ENCODE peak calls at places on chromosomes 12 and 14, in eight cellular contexts. One of them, this sample, is unnamed.

GRCh38 chr12:65958456-65958855 is 134.2 kb downstream of the HMGA2 start:
- DNase-seq in endothelial cell: no peak
- DNase-seq in heart right ventricle: no peak
- DNase-seq in thyroid gland: peak; percentile 46
- DNase-seq in progenitor cell of endocrine pancreas: no peak
- DNase-seq in CD4-positive, alpha-beta T cell: no peak
- DNase-seq in RWPE1: peak; percentile 43
- DNase-seq in neural progenitor cell: no peak
- DNase-seq in this sample: no peak

GRCh38 chr14:72613196-72613974 is 280.5 kb downstream of the DPF3 start:
- DNase-seq in neural progenitor cell: no peak
- DNase-seq in thyroid gland: peak; percentile 52
- DNase-seq in RWPE1: no peak
- DNase-seq in heart right ventricle: peak; percentile 88
- DNase-seq in CD4-positive, alpha-beta T cell: no peak
- DNase-seq in endothelial cell: no peak
- DNase-seq in progenitor cell of endocrine pancreas: peak; percentile 4
- DNase-seq in this sample: no peak

GRCh38 chr12:132560421-132560830 is 50.0 kb downstream of the LRCOL1 start:
- DNase-seq in CD4-positive, alpha-beta T cell: no peak
- DNase-seq in thyroid gland: peak; percentile 35
- DNase-seq in RWPE1: peak; percentile 60
- DNase-seq in heart right ventricle: no peak
- DNase-seq in endothelial cell: no peak
- DNase-seq in neural progenitor cell: peak; percentile 70
- DNase-seq in progenitor cell of endocrine pancreas: peak; percentile 34
- DNase-seq in this sample: peak; percentile 74

GRCh38 chr12:113402586-113403260 is 964 bp downstream of the SDS start:
- DNase-seq in RWPE1: no peak
- DNase-seq in CD4-positive, alpha-beta T cell: no peak
- DNase-seq in progenitor cell of endocrine pancreas: no peak
- DNase-seq in neural progenitor cell: no peak
- DNase-seq in endothelial cell: no peak
- DNase-seq in thyroid gland: no peak
- DNase-seq in heart right ventricle: no peak
- DNase-seq in this sample: no peak

GRCh38 chr12:974281-974862 is 16.7 kb upstream of the ERC1 start:
- DNase-seq in progenitor cell of endocrine pancreas: no peak
- DNase-seq in thyroid gland: no peak
- DNase-seq in neural progenitor cell: peak; percentile 12
- DNase-seq in endothelial cell: no peak
- DNase-seq in RWPE1: no peak
- DNase-seq in heart right ventricle: no peak
- DNase-seq in CD4-positive, alpha-beta T cell: no peak
- DNase-seq in this sample: no peak

GRCh38 chr14:24260026-24260779 is 2.8 kb downstream of the TGM1 start:
- DNase-seq in CD4-positive, alpha-beta T cell: no peak
- DNase-seq in neural progenitor cell: no peak
- DNase-seq in heart right ventricle: no peak
- DNase-seq in endothelial cell: no peak
- DNase-seq in thyroid gland: peak; percentile 61
- DNase-seq in RWPE1: no peak
- DNase-seq in progenitor cell of endocrine pancreas: no peak
- DNase-seq in this sample: no peak

GRCh38 chr12:92558806-92559205 is 144.0 kb upstream of the PLEKHG7 start:
- DNase-seq in RWPE1: no peak
- DNase-seq in heart right ventricle: no peak
- DNase-seq in thyroid gland: no peak
- DNase-seq in progenitor cell of endocrine pancreas: no peak
- DNase-seq in CD4-positive, alpha-beta T cell: no peak
- DNase-seq in neural progenitor cell: no peak
- DNase-seq in endothelial cell: no peak
- DNase-seq in this sample: no peak

GRCh38 chr14:99132821-99133562 is 139.0 kb downstream of the BCL11B start:
- DNase-seq in heart right ventricle: no peak
- DNase-seq in thyroid gland: no peak
- DNase-seq in neural progenitor cell: no peak
- DNase-seq in endothelial cell: peak; percentile 1
- DNase-seq in progenitor cell of endocrine pancreas: no peak
- DNase-seq in CD4-positive, alpha-beta T cell: no peak
- DNase-seq in RWPE1: no peak
- DNase-seq in this sample: no peak

GRCh38 chr12:12916135-12916956 is 25.0 kb downstream of the GPRC5A start:
- DNase-seq in thyroid gland: peak; percentile 86
- DNase-seq in progenitor cell of endocrine pancreas: peak; percentile 91
- DNase-seq in CD4-positive, alpha-beta T cell: peak; percentile 85
- DNase-seq in RWPE1: no peak
- DNase-seq in heart right ventricle: peak; percentile 87
- DNase-seq in endothelial cell: peak; percentile 89
- DNase-seq in neural progenitor cell: peak; percentile 84
- DNase-seq in this sample: peak; percentile 82

GRCh38 chr14:100640481-100641273 is 53.5 kb upstream of the BEGAIN start:
- DNase-seq in progenitor cell of endocrine pancreas: no peak
- DNase-seq in endothelial cell: no peak
- DNase-seq in RWPE1: no peak
- DNase-seq in CD4-positive, alpha-beta T cell: peak; percentile 62
- DNase-seq in heart right ventricle: no peak
- DNase-seq in neural progenitor cell: no peak
- DNase-seq in thyroid gland: peak; percentile 11
- DNase-seq in this sample: peak; percentile 68

GRCh38 chr12:113862570-113863454 is 103.3 kb downstream of the RBM19 start:
- DNase-seq in progenitor cell of endocrine pancreas: no peak
- DNase-seq in CD4-positive, alpha-beta T cell: no peak
- DNase-seq in thyroid gland: no peak
- DNase-seq in endothelial cell: no peak
- DNase-seq in neural progenitor cell: no peak
- DNase-seq in heart right ventricle: no peak
- DNase-seq in RWPE1: no peak
- DNase-seq in this sample: peak; percentile 55

GRCh38 chr12:53474077-53474476 is 22.2 kb downstream of the PCBP2 start:
- DNase-seq in thyroid gland: no peak
- DNase-seq in RWPE1: no peak
- DNase-seq in progenitor cell of endocrine pancreas: no peak
- DNase-seq in neural progenitor cell: no peak
- DNase-seq in CD4-positive, alpha-beta T cell: no peak
- DNase-seq in endothelial cell: no peak
- DNase-seq in heart right ventricle: no peak
- DNase-seq in this sample: no peak

GRCh38 chr12:53476769-53477209 is 22.5 kb downstream of the MAP3K12 start:
- DNase-seq in heart right ventricle: no peak
- DNase-seq in CD4-positive, alpha-beta T cell: no peak
- DNase-seq in progenitor cell of endocrine pancreas: no peak
- DNase-seq in neural progenitor cell: peak; percentile 46
- DNase-seq in RWPE1: no peak
- DNase-seq in thyroid gland: no peak
- DNase-seq in endothelial cell: peak; percentile 30
- DNase-seq in this sample: no peak

GRCh38 chr12:53472183-53472582 is 20.3 kb downstream of the PCBP2 start:
- DNase-seq in heart right ventricle: no peak
- DNase-seq in thyroid gland: no peak
- DNase-seq in RWPE1: no peak
- DNase-seq in endothelial cell: no peak
- DNase-seq in CD4-positive, alpha-beta T cell: no peak
- DNase-seq in progenitor cell of endocrine pancreas: no peak
- DNase-seq in neural progenitor cell: no peak
- DNase-seq in this sample: no peak

GRCh38 chr12:53478865-53479264 is 20.4 kb downstream of the MAP3K12 start:
- DNase-seq in heart right ventricle: no peak
- DNase-seq in neural progenitor cell: no peak
- DNase-seq in RWPE1: no peak
- DNase-seq in CD4-positive, alpha-beta T cell: no peak
- DNase-seq in progenitor cell of endocrine pancreas: no peak
- DNase-seq in endothelial cell: no peak
- DNase-seq in thyroid gland: no peak
- DNase-seq in this sample: no peak

GRCh38 chr12:53474819-53475218 is 22.9 kb downstream of the PCBP2 start:
- DNase-seq in RWPE1: no peak
- DNase-seq in heart right ventricle: no peak
- DNase-seq in progenitor cell of endocrine pancreas: no peak
- DNase-seq in thyroid gland: no peak
- DNase-seq in endothelial cell: no peak
- DNase-seq in neural progenitor cell: no peak
- DNase-seq in CD4-positive, alpha-beta T cell: no peak
- DNase-seq in this sample: no peak
- TF ChIP-seq CTCF in RWPE1: no peak
- TF ChIP-seq CTCF in heart right ventricle: no peak
- TF ChIP-seq CTCF in progenitor cell of endocrine pancreas: no peak
- TF ChIP-seq CTCF in thyroid gland: no peak
- TF ChIP-seq CTCF in endothelial cell: no peak
- TF ChIP-seq CTCF in neural progenitor cell: no peak
- TF ChIP-seq CTCF in CD4-positive, alpha-beta T cell: no peak
- TF ChIP-seq CTCF in this sample: no peak

DNA sequence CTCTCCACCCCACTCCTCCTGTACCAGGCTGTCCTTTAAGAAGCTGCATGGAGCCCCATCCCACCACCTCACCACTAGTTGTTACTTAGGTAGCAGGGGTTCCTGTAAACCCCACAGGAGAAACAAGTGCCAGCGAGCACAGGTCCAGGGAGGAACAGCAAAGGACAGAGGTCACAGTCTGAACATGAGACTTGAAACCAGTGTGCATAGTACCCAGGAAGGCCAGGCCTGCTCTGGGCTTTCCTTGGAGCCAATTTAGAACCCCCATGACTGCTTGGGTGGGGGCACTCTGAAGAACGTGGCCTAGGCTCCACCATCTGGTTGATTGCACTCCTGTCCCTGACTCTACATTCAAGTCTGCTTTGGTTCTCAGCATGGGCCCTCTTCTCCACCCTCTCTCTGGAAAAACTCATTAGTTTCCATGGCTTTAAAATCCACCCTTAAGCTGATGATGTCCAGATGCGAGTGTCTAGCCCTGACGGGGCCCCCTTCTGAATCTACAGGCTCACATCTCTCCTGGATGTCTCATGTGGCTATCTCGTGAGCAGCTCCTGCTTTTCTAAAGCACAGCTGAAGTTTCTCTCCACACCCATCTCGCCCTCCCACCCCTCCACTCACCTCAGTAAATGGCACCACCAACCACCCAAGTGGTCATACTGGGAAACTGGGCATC is 8.5 kb downstream of the KRT3 start:
- DNase-seq in thyroid gland: no peak
- DNase-seq in heart right ventricle: no peak
- DNase-seq in endothelial cell: no peak
- DNase-seq in progenitor cell of endocrine pancreas: no peak
- DNase-seq in neural progenitor cell: no peak
- DNase-seq in CD4-positive, alpha-beta T cell: no peak
- DNase-seq in RWPE1: no peak
- DNase-seq in this sample: no peak
- TF ChIP-seq CTCF in thyroid gland: no peak
- TF ChIP-seq CTCF in heart right ventricle: no peak
- TF ChIP-seq CTCF in endothelial cell: no peak
- TF ChIP-seq CTCF in progenitor cell of endocrine pancreas: no peak
- TF ChIP-seq CTCF in neural progenitor cell: no peak
- TF ChIP-seq CTCF in CD4-positive, alpha-beta T cell: no peak
- TF ChIP-seq CTCF in RWPE1: no peak
- TF ChIP-seq CTCF in this sample: no peak

DNA sequence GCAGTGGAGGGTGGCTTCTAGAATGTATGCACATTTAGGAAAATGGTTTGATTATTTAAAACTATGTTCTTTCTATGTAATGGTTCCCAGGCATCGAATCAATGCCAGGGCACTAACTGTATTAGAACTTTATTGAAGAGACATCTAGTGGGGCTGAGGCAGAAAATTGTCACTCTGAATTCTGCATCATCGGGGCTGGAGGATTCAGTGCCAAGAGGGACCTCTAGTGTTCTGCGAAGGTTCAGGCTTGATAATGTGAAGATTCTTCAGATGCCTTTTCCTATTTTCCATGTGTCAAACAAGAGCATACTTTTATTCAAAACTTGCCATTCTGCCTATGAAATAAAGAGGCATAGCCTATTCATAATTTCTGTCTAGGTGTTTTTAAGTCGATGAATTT is 146.3 kb downstream of the CAND1 start:
- DNase-seq in progenitor cell of endocrine pancreas: no peak
- DNase-seq in CD4-positive, alpha-beta T cell: no peak
- DNase-seq in endothelial cell: peak; percentile 10
- DNase-seq in neural progenitor cell: peak; percentile 65
- DNase-seq in heart right ventricle: peak; percentile 33
- DNase-seq in thyroid gland: peak; percentile 30
- DNase-seq in RWPE1: no peak
- DNase-seq in this sample: no peak
- TF ChIP-seq CTCF in progenitor cell of endocrine pancreas: peak; percentile 28
- TF ChIP-seq CTCF in CD4-positive, alpha-beta T cell: no peak
- TF ChIP-seq CTCF in endothelial cell: no peak
- TF ChIP-seq CTCF in neural progenitor cell: peak; percentile 61
- TF ChIP-seq CTCF in heart right ventricle: peak; percentile 28
- TF ChIP-seq CTCF in thyroid gland: peak; percentile 48
- TF ChIP-seq CTCF in RWPE1: no peak
- TF ChIP-seq CTCF in this sample: peak; percentile 47

DNA sequence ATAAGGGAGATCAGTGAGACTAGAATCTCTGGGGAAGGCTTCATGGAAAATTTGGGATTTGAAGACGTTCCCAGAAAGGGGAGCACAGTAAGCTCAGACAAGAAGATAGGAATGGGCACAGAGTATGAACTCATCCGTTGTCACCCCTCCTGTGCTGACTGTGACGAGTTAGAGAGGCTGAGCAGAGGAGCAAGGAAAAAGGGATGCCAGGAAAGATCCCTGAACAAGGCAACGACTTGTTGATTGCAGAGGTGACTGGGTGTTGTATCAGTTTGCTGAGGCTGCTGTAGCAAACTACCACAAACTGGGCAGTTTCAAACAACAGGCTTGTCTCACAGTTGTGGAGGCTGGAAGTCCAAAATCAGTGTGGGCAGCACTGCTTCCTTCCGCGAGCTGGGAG is 5.9 kb upstream of the GPD1 start:
- DNase-seq in endothelial cell: no peak
- DNase-seq in progenitor cell of endocrine pancreas: no peak
- DNase-seq in heart right ventricle: no peak
- DNase-seq in CD4-positive, alpha-beta T cell: no peak
- DNase-seq in neural progenitor cell: no peak
- DNase-seq in thyroid gland: no peak
- DNase-seq in RWPE1: no peak
- DNase-seq in this sample: no peak
- TF ChIP-seq CTCF in endothelial cell: no peak
- TF ChIP-seq CTCF in progenitor cell of endocrine pancreas: no peak
- TF ChIP-seq CTCF in heart right ventricle: no peak
- TF ChIP-seq CTCF in CD4-positive, alpha-beta T cell: no peak
- TF ChIP-seq CTCF in neural progenitor cell: no peak
- TF ChIP-seq CTCF in thyroid gland: no peak
- TF ChIP-seq CTCF in RWPE1: no peak
- TF ChIP-seq CTCF in this sample: no peak

DNA sequence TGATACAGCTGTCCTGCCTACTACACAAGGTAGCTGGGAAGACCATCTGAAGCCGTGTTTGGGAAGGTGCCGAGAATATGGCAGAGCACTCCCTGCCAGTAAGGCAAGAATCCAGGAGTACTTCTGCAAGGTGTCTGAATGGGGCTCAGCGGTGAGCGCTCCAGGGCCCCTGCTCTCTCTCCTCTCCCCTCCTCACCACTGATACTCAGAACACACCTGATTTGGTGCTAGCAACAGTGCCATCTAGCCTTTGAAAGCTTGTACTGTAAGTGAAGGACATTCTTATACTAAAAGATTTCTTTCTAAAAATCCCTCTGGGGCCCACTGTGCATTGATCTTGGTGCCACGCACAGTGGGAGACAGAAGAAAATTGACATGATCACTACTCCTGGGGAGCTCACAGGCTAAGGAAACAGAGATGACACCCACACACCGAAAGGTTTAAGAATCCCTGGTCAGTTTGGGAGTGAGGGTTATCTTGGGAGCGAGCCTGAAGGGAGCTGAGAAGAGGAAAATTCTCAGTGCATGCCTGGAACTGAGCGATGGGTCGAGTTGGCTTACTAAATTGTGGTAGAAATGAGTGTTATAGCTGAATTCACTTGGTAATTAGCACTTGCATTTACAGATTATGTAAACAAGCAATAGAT is 216.9 kb downstream of the NTF3 start:
- DNase-seq in heart right ventricle: peak; percentile 16
- DNase-seq in CD4-positive, alpha-beta T cell: no peak
- DNase-seq in neural progenitor cell: peak; percentile 82
- DNase-seq in RWPE1: peak; percentile 12
- DNase-seq in endothelial cell: peak; percentile 27
- DNase-seq in thyroid gland: no peak
- DNase-seq in progenitor cell of endocrine pancreas: peak; percentile 43
- DNase-seq in this sample: no peak
- TF ChIP-seq CTCF in heart right ventricle: peak; percentile 48
- TF ChIP-seq CTCF in CD4-positive, alpha-beta T cell: no peak
- TF ChIP-seq CTCF in neural progenitor cell: peak; percentile 73
- TF ChIP-seq CTCF in RWPE1: no peak
- TF ChIP-seq CTCF in endothelial cell: peak; percentile 65
- TF ChIP-seq CTCF in thyroid gland: no peak
- TF ChIP-seq CTCF in progenitor cell of endocrine pancreas: peak; percentile 87
- TF ChIP-seq CTCF in this sample: peak; percentile 34